ENCODE peak calls at places on chromosomes 3 and 15, in ten cellular contexts. N is GM12891; O is left cardiac atrium; H is T-helper 1 cell; E is neuronal stem cell; K is AG04450; P is colonic mucosa; T is substantia nigra; S is T-helper 2 cell; Q is stimulated activated naive CD8-positive, alpha-beta T cell treated with anti-CD3 and anti-CD28 coated beads, Interleukin-15, amount 100 ng/mL, for 72 hours. I is an unnamed sample.

GRCh38 chr15:66803182-66803729 is 101.2 kb downstream of the SMAD6 start:
- DNase-seq in N (no peak), O (peak), H (no peak), E (peak), K (peak), P (peak), T (peak), S (no peak), Q (no peak), I (peak)

GRCh38 chr3:73084170-73084569 is 22.7 kb downstream of the EBLN2 start:
- DNase-seq in N (no peak), O (no peak), H (no peak), E (no peak), K (no peak), P (no peak), T (no peak), S (no peak), Q (no peak), I (no peak)

GRCh38 chr3:16033889-16034687 is 140.4 kb upstream of the GALNT15 start:
- DNase-seq in N (no peak), O (no peak), H (no peak), E (no peak), K (no peak), P (no peak), T (no peak), S (no peak), Q (no peak), I (peak)

GRCh38 chr15:93066103-93066725 is 22.8 kb downstream of the RGMA start:
- DNase-seq in N (no peak), O (no peak), H (no peak), E (no peak), K (no peak), P (no peak), T (peak), S (no peak), Q (no peak), I (no peak)

GRCh38 chr3:48320994-48321393 is 12.5 kb downstream of the SPINK8 start:
- DNase-seq in N (no peak), O (no peak), H (no peak), E (no peak), K (no peak), P (no peak), T (no peak), S (no peak), Q (no peak), I (no peak)

GRCh38 chr15:39770748-39771689 is 11.6 kb downstream of the FSIP1 start:
- DNase-seq in N (no peak), O (no peak), H (no peak), E (no peak), K (no peak), P (no peak), T (no peak), S (no peak), Q (no peak), I (peak)

GRCh38 chr15:63089260-63090043 is 32.2 kb upstream of the LACTB start:
- DNase-seq in N (no peak), O (no peak), H (no peak), E (no peak), K (peak), P (peak), T (no peak), S (no peak), Q (no peak), I (peak)

GRCh38 chr3:44939581-44940036 is 36.4 kb downstream of the ZDHHC3 start:
- DNase-seq in N (no peak), O (peak), H (no peak), E (no peak), K (no peak), P (no peak), T (peak), S (no peak), Q (no peak), I (no peak)

GRCh38 chr3:171159024-171159821 is 132.7 kb upstream of the SLC2A2 start:
- DNase-seq in N (no peak), O (no peak), H (no peak), E (no peak), K (no peak), P (no peak), T (peak), S (no peak), Q (no peak), I (no peak)

GRCh38 chr3:71301001-71301400 is 282.5 kb downstream of the FOXP1 start:
- DNase-seq in N (no peak), O (no peak), H (no peak), E (no peak), K (no peak), P (no peak), T (no peak), S (no peak), Q (peak), I (no peak)

GRCh38 chr3:13019706-13020105 is 53.5 kb downstream of the IQSEC1 start:
- DNase-seq in N (no peak), O (no peak), H (no peak), E (no peak), K (no peak), P (no peak), T (peak), S (no peak), Q (no peak), I (no peak)

GRCh38 chr3:126347543-126348161 is 9.6 kb downstream of the KLF15 start:
- DNase-seq in N (no peak), O (no peak), H (no peak), E (no peak), K (no peak), P (peak), T (no peak), S (no peak), Q (peak), I (no peak)

GRCh38 chr3:106560451-106560966 is 691.7 kb upstream of the CBLB start:
- DNase-seq in N (no peak), O (no peak), H (no peak), E (no peak), K (no peak), P (no peak), T (no peak), S (no peak), Q (no peak), I (peak)

GRCh38 chr15:27095809-27096580 is 125.0 kb downstream of the GABRG3 start:
- DNase-seq in N (no peak), O (no peak), H (no peak), E (no peak), K (no peak), P (no peak), T (no peak), S (no peak), Q (no peak), I (no peak)

GRCh38 chr15:67882487-67883227 is 42.8 kb upstream of the RNU6-1 start:
- DNase-seq in N (no peak), O (no peak), H (no peak), E (no peak), K (no peak), P (no peak), T (no peak), S (no peak), Q (no peak), I (no peak)

GRCh38 chr15:60020736-60021135 is 16.6 kb downstream of the FOXB1 start:
- DNase-seq in N (no peak), O (no peak), H (no peak), E (no peak), K (no peak), P (no peak), T (no peak), S (no peak), Q (no peak), I (no peak)

GRCh38 chr3:129970603-129971002 is 3.9 kb upstream of the TRH start:
- DNase-seq in N (no peak), O (no peak), H (no peak), E (no peak), K (no peak), P (no peak), T (no peak), S (no peak), Q (no peak), I (no peak)

GRCh38 chr3:99648091-99648490 is 9.7 kb downstream of the COL8A1 start:
- DNase-seq in N (no peak), O (no peak), H (no peak), E (no peak), K (no peak), P (peak), T (no peak), S (no peak), Q (no peak), I (peak)

GRCh38 chr3:112644453-112644852 is 3.5 kb upstream of the CCDC80 start:
- DNase-seq in N (no peak), O (no peak), H (no peak), E (no peak), K (no peak), P (no peak), T (no peak), S (no peak), Q (no peak), I (no peak)

GRCh38 chr3:58429657-58430056 is 4.0 kb downstream of the PDHB start:
- DNase-seq in N (no peak), O (no peak), H (no peak), E (no peak), K (peak), P (no peak), T (no peak), S (no peak), Q (no peak), I (peak)

GRCh38 chr3:13114811-13115615 is 41.8 kb upstream of the IQSEC1 start:
- DNase-seq in N (no peak), O (peak), H (no peak), E (no peak), K (no peak), P (no peak), T (no peak), S (no peak), Q (no peak), I (no peak)

GRCh38 chr3:67009716-67010115 is 11.6 kb downstream of the KBTBD8 start:
- DNase-seq in N (no peak), O (no peak), H (no peak), E (no peak), K (no peak), P (no peak), T (no peak), S (no peak), Q (no peak), I (no peak)

GRCh38 chr15:78162038-78162437 is 12.9 kb downstream of the IDH3A start:
- DNase-seq in N (no peak), O (no peak), H (no peak), E (no peak), K (no peak), P (no peak), T (no peak), S (no peak), Q (peak), I (no peak)

GRCh38 chr3:38543602-38544001 is 47.5 kb downstream of the EXOG start:
- DNase-seq in N (no peak), O (peak), H (no peak), E (no peak), K (no peak), P (no peak), T (no peak), S (no peak), Q (no peak), I (no peak)

GRCh38 chr3:57048052-57048671 is 12.3 kb upstream of the SPATA12 start:
- DNase-seq in N (no peak), O (no peak), H (no peak), E (no peak), K (no peak), P (peak), T (peak), S (no peak), Q (no peak), I (no peak)

GRCh38 chr15:70142322-70143191 is 44.8 kb upstream of the TLE3 start:
- DNase-seq in N (no peak), O (peak), H (no peak), E (no peak), K (peak), P (no peak), T (no peak), S (no peak), Q (peak), I (no peak)

GRCh38 chr15:41474436-41474835 is 19.2 kb upstream of the ITPKA start:
- DNase-seq in N (no peak), O (no peak), H (no peak), E (no peak), K (no peak), P (peak), T (no peak), S (no peak), Q (no peak), I (no peak)

GRCh38 chr15:91694829-91695205 is 158.7 kb upstream of the SLCO3A1 start:
- DNase-seq in N (no peak), O (peak), H (no peak), E (no peak), K (peak), P (peak), T (no peak), S (no peak), Q (no peak), I (no peak)

GRCh38 chr15:63483521-63484371 is 20.6 kb upstream of the USP3 start:
- DNase-seq in N (no peak), O (no peak), H (no peak), E (no peak), K (no peak), P (no peak), T (no peak), S (no peak), Q (no peak), I (no peak)